ENCODE peak calls at places on chromosomes 11 and 22, in five cellular contexts. Z is Panc1; E is EL; T is CD8-positive, alpha-beta memory T cell; L is small intestine. X is an unnamed sample.

GRCh38 chr11:132408877-132409276 is 1038.5 kb downstream of the NTM start:
- DNase-seq in Z (no peak), E (no peak), T (no peak), L (no peak), X (no peak)

GRCh38 chr11:122439911-122440782 is 215.4 kb upstream of the UBASH3B start:
- DNase-seq in Z (no peak), E (peak), T (no peak), L (peak), X (no peak)

GRCh38 chr22:33083212-33083611 is 25.0 kb upstream of the SYN3 start:
- DNase-seq in Z (peak), E (no peak), T (no peak), L (peak), X (no peak)

GRCh38 chr11:131246589-131247164 is 123.7 kb upstream of the NTM start:
- DNase-seq in Z (peak), E (no peak), T (no peak), L (peak), X (no peak)

GRCh38 chr11:119155733-119156492 is 7.1 kb downstream of the ABCG4 start:
- DNase-seq in Z (no peak), E (peak), T (no peak), L (no peak), X (peak)

GRCh38 chr11:28877366-28877765 is 769.2 kb downstream of the METTL15 start:
- DNase-seq in Z (no peak), E (peak), T (no peak), L (no peak), X (no peak)

GRCh38 chr11:44775366-44776356 is 48.9 kb downstream of the TSPAN18 start:
- DNase-seq in Z (peak), E (peak), T (peak), L (peak), X (peak)

GRCh38 chr11:63023415-63023814 is 7.8 kb upstream of the SLC22A8 start:
- DNase-seq in Z (no peak), E (no peak), T (no peak), L (no peak), X (no peak)

GRCh38 chr11:77126156-77126775 is 1.8 kb upstream of the MYO7A start:
- DNase-seq in Z (no peak), E (no peak), T (no peak), L (no peak), X (no peak)

GRCh38 chr11:103650330-103650729 is 386.1 kb upstream of the DDI1 start:
- DNase-seq in Z (no peak), E (no peak), T (no peak), L (no peak), X (no peak)

GRCh38 chr22:49491726-49492125 is 335.9 kb downstream of the BRD1 start:
- DNase-seq in Z (no peak), E (no peak), T (no peak), L (no peak), X (no peak)

GRCh38 chr11:108278546-108278945 is 55.7 kb downstream of the ATM start:
- DNase-seq in Z (no peak), E (no peak), T (no peak), L (no peak), X (no peak)

GRCh38 chr11:67507242-67507890 is 596 bp downstream of the CDK2AP2 start:
- DNase-seq in Z (no peak), E (peak), T (no peak), L (peak), X (no peak)

GRCh38 chr22:49067504-49067903 is 760.2 kb downstream of the BRD1 start:
- DNase-seq in Z (no peak), E (no peak), T (no peak), L (no peak), X (no peak)

GRCh38 chr11:41461057-41461681 is 1.7 kb upstream of the LRRC4C start:
- DNase-seq in Z (peak), E (no peak), T (no peak), L (peak), X (no peak)

GRCh38 chr11:117586392-117586791 is 210.6 kb downstream of the DSCAML1 start:
- DNase-seq in Z (no peak), E (no peak), T (no peak), L (no peak), X (no peak)

GRCh38 chr11:110345756-110346155 is 49.3 kb upstream of the RDX start:
- DNase-seq in Z (no peak), E (no peak), T (no peak), L (no peak), X (no peak)

GRCh38 chr11:69277074-69277809 is 16.7 kb upstream of the MYEOV start:
- DNase-seq in Z (no peak), E (no peak), T (no peak), L (no peak), X (no peak)

GRCh38 chr11:2814751-2815150 is 70.8 kb downstream of the CDKN1C start:
- DNase-seq in Z (no peak), E (no peak), T (no peak), L (no peak), X (no peak)

GRCh38 chr22:36022162-36022561 is 6.5 kb downstream of the RBFOX2 start:
- DNase-seq in Z (no peak), E (peak), T (no peak), L (no peak), X (no peak)

GRCh38 chr11:128658499-128658898 is 35.4 kb upstream of the FLI1 start:
- DNase-seq in Z (no peak), E (peak), T (no peak), L (no peak), X (no peak)

GRCh38 chr22:46972256-46972655 is 209.8 kb downstream of the TBC1D22A start:
- DNase-seq in Z (no peak), E (no peak), T (no peak), L (no peak), X (no peak)

GRCh38 chr22:30561402-30562154 is 12.9 kb downstream of the GAL3ST1 start:
- DNase-seq in Z (no peak), E (no peak), T (no peak), L (no peak), X (no peak)

GRCh38 chr22:27238935-27239510 is 562.5 kb downstream of the MN1 start:
- DNase-seq in Z (no peak), E (peak), T (no peak), L (no peak), X (peak)

X was measured in SW 1271.